ENCODE peak calls at places on chromosomes 11 and 22, in eight cellular contexts. M is fibroblast of lung; H is sigmoid colon; S is ovary; C is NT2/D1; G is BJ; U is A673; N is CD8-positive, alpha-beta T cell. O is an unnamed sample. For H3K27me3, the result is how much of the 10 kb centered on the place peaks cover.

GRCh38 chr11:709109-709997 is 3.3 kb downstream of the EPS8L2 start:
- DNase-seq in U (no peak), N (no peak), G (no peak), H (no peak), S (peak), M (no peak), C (no peak), O (no peak)

GRCh38 chr22:30214703-30215405 is 31.7 kb downstream of the LIF start:
- DNase-seq in M (no peak), U (no peak), S (no peak), H (no peak), G (no peak), N (no peak), C (no peak), O (no peak)

GRCh38 chr11:46353706-46354105 is 6.4 kb downstream of the DGKZ start:
- DNase-seq in N (no peak), G (no peak), S (no peak), U (peak), C (no peak), M (no peak), H (no peak), O (no peak)

GRCh38 chr11:63610604-63611394 is 3.4 kb downstream of the PLAAT3 start:
- DNase-seq in M (no peak), N (no peak), S (peak), C (peak), H (peak), U (peak), G (no peak), O (peak)

GRCh38 chr22:48153726-48154125 is 1391.3 kb downstream of the TBC1D22A start:
- DNase-seq in H (no peak), U (no peak), G (no peak), S (no peak), N (no peak), M (no peak), C (no peak), O (no peak)

GRCh38 chr11:29351301-29351873 is 665.4 kb downstream of the KCNA4 start:
- DNase-seq in G (no peak), N (no peak), S (no peak), C (no peak), M (no peak), H (no peak), U (no peak), O (no peak)

GRCh38 chr11:32113200-32113599 is 22.3 kb downstream of the RCN1 start:
- DNase-seq in N (no peak), M (peak), G (no peak), H (no peak), S (peak), U (peak), C (no peak), O (no peak)

GRCh38 chr11:29482510-29482909 is 534.3 kb downstream of the KCNA4 start:
- DNase-seq in U (no peak), S (no peak), C (no peak), G (no peak), N (no peak), H (no peak), M (no peak), O (no peak)

GRCh38 chr11:29282088-29282487 is 734.7 kb downstream of the KCNA4 start:
- DNase-seq in N (no peak), C (no peak), U (peak), M (peak), G (peak), S (no peak), H (no peak), O (no peak)

GRCh38 chr11:71269603-71270511 is 17.5 kb upstream of the SHANK2 start:
- DNase-seq in G (no peak), H (peak), N (peak), S (no peak), C (no peak), U (no peak), M (no peak), O (no peak)

GRCh38 chr11:35142481-35143207 is 3.7 kb downstream of the CD44 start:
- DNase-seq in H (no peak), M (peak), N (no peak), C (no peak), S (no peak), G (peak), U (no peak), O (no peak)

GRCh38 chr11:30433831-30434230 is 110.9 kb downstream of the ARL14EP start:
- DNase-seq in G (no peak), M (no peak), U (no peak), S (no peak), H (no peak), N (no peak), C (no peak), O (no peak)

GRCh38 chr11:626475-627272 is at the start of gene SCT:
- DNase-seq in G (no peak), C (no peak), M (no peak), S (peak), N (no peak), U (no peak), H (peak), O (no peak)

GRCh38 chr11:94141511-94142307 is 13.1 kb downstream of the PANX1 start:
- DNase-seq in H (no peak), U (no peak), M (no peak), G (no peak), C (no peak), S (no peak), N (no peak), O (no peak)

GRCh38 chr11:112161012-112161411 is 2.9 kb downstream of the IL18 start:
- DNase-seq in M (no peak), U (no peak), G (no peak), S (no peak), H (no peak), N (no peak), C (no peak), O (no peak)

GRCh38 chr22:30201970-30202369 is 44.6 kb downstream of the LIF start:
- DNase-seq in M (peak), H (no peak), G (no peak), S (no peak), C (no peak), N (no peak), U (no peak), O (no peak)

GRCh38 chr11:129119036-129119435 is 73.1 kb downstream of the ARHGAP32 start:
- DNase-seq in M (no peak), C (no peak), H (no peak), N (no peak), U (no peak), S (no peak), G (no peak), O (no peak)

GRCh38 chr11:102343789-102344188 is 3.2 kb upstream of the BIRC2 start:
- DNase-seq in G (no peak), C (no peak), S (no peak), N (no peak), U (peak), M (peak), H (no peak), O (no peak)

GRCh38 chr11:57596266-57596885 is 1.1 kb upstream of the SERPING1 start:
- DNase-seq in S (no peak), U (no peak), G (no peak), M (no peak), N (no peak), H (no peak), C (no peak), O (no peak)

GRCh38 chr22:35894937-35895708 is 133.5 kb downstream of the RBFOX2 start:
- DNase-seq in G (peak), H (peak), N (no peak), S (no peak), M (peak), C (no peak), U (peak), O (peak)

GRCh38 chr11:44047931-44048431 is at the start of gene ACCSL:
- DNase-seq in M (no peak), N (no peak), H (peak), G (no peak), U (no peak), C (no peak), S (no peak), O (no peak)

GRCh38 chr22:26847816-26848215 is 190.4 kb downstream of the MIAT start:
- DNase-seq in S (no peak), U (no peak), C (no peak), H (no peak), N (peak), G (no peak), M (no peak), O (no peak)

GRCh38 chr11:26087095-26087935 is 244.6 kb upstream of the ANO3 start:
- DNase-seq in U (no peak), G (no peak), M (no peak), S (no peak), H (no peak), N (no peak), C (no peak), O (no peak)

GRCh38 chr11:91173701-91174100 is 950.9 kb upstream of the CHORDC1 start:
- DNase-seq in N (no peak), M (peak), H (no peak), G (no peak), U (no peak), S (no peak), C (no peak), O (no peak)

GRCh38 chr22:41290262-41291221 is 4.6 kb upstream of the RANGAP1 start:
- DNase-seq in S (no peak), M (peak), H (no peak), N (no peak), G (peak), U (peak), C (no peak), O (peak)

GRCh38 chr11:115676768-115677167 is 172.6 kb upstream of the CADM1 start:
- DNase-seq in H (no peak), G (peak), M (peak), U (no peak), S (no peak), N (no peak), C (no peak), O (no peak)

GRCh38 chr22:44092636-44093220 is 68.6 kb downstream of the PARVB start:
- DNase-seq in U (no peak), N (no peak), G (no peak), C (no peak), M (no peak), H (peak), S (no peak), O (no peak)

GRCh38 chr11:123577081-123577598 is 77.3 kb downstream of the SCN3B start:
- DNase-seq in G (no peak), N (peak), M (peak), U (peak), S (peak), C (peak), H (no peak), O (peak)

GRCh38 chr22:38755155-38755910 is 465 bp downstream of the SUN2 start:
- DNase-seq in H (peak), M (peak), N (peak), G (no peak), C (no peak), S (peak), U (peak), O (peak)

GRCh38 chr22:30104501-30105156 is 24.4 kb downstream of the HORMAD2 start:
- DNase-seq in M (no peak), S (no peak), U (no peak), C (no peak), G (no peak), N (no peak), H (no peak), O (no peak)

GRCh38 chr11:35347921-35348331 is 71.4 kb downstream of the SLC1A2 start:
- DNase-seq in M (peak), C (no peak), H (no peak), S (no peak), U (peak), G (peak), N (no peak), O (peak)

GRCh38 chr22:47316020-47316419 is 553.6 kb downstream of the TBC1D22A start:
- DNase-seq in C (no peak), H (no peak), U (no peak), G (no peak), M (no peak), S (no peak), N (no peak), O (no peak)

GRCh38 chr11:117269856-117270255 is 21.3 kb upstream of the BACE1-AS start:
- DNase-seq in H (no peak), M (no peak), N (no peak), C (no peak), U (no peak), G (no peak), S (no peak), O (no peak)

GRCh38 chr11:18700375-18700774 is 1.8 kb downstream of the TMEM86A start:
- DNase-seq in C (no peak), H (peak), U (no peak), G (no peak), N (no peak), S (peak), M (no peak), O (no peak)

GRCh38 chr11:10908215-10908990 is 50.5 kb upstream of the ZBED5 start:
- DNase-seq in S (no peak), U (peak), M (peak), H (no peak), C (peak), N (no peak), G (peak), O (peak)

DNA sequence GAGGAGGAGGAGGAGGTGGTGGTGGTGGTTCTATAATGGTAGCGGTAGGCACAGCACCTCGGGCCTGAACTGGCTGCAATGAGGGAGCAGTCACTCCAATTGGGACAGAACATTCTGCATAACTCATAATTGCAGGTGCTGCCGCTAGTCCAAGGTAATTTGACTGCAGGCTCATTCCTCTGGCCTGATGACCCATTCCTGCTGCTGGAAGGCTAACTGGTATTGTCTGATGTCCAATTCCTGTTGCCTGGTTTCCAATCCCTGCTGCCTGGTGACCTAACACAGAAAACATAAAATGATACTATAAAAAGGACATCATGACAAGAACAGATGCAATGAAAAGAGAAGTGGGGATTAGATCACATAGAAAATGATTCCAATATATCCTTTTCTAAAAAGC is 7.9 kb upstream of the AGBL2 start:
- DNase-seq in M (no peak), U (no peak), G (no peak), N (no peak), C (no peak), H (no peak), S (no peak), O (no peak)
- H3K27me3 ChIP-seq in M (under half), U (under half), G (under half), N (under half), C (under half), H (under half), S (under half), O (under half)

GRCh38 chr11:13280323-13280722 is 2.7 kb downstream of the BMAL1 start:
- DNase-seq in S (no peak), G (no peak), U (no peak), N (no peak), H (no peak), C (no peak), M (peak), O (no peak)
- H3K27me3 ChIP-seq in S (under half), G (under half), U (under half), N (under half), H (under half), C (under half), M (under half), O (under half)

GRCh38 chr11:120174866-120175265 is 36.0 kb upstream of the OAF start:
- DNase-seq in N (no peak), M (no peak), C (no peak), H (no peak), S (no peak), U (no peak), G (no peak), O (no peak)

GRCh38 chr11:120172054-120172881 is 34.4 kb upstream of the TRIM29 start:
- DNase-seq in C (peak), U (peak), N (peak), M (peak), H (peak), S (peak), G (no peak), O (peak)

GRCh38 chr11:120173771-120174170 is 35.9 kb upstream of the TRIM29 start:
- DNase-seq in H (peak), C (no peak), U (no peak), N (no peak), S (no peak), G (no peak), M (no peak), O (no peak)

GRCh38 chr11:120170741-120171261 is 32.9 kb upstream of the TRIM29 start:
- DNase-seq in U (no peak), C (no peak), S (no peak), N (peak), G (no peak), H (peak), M (no peak), O (no peak)

DNA sequence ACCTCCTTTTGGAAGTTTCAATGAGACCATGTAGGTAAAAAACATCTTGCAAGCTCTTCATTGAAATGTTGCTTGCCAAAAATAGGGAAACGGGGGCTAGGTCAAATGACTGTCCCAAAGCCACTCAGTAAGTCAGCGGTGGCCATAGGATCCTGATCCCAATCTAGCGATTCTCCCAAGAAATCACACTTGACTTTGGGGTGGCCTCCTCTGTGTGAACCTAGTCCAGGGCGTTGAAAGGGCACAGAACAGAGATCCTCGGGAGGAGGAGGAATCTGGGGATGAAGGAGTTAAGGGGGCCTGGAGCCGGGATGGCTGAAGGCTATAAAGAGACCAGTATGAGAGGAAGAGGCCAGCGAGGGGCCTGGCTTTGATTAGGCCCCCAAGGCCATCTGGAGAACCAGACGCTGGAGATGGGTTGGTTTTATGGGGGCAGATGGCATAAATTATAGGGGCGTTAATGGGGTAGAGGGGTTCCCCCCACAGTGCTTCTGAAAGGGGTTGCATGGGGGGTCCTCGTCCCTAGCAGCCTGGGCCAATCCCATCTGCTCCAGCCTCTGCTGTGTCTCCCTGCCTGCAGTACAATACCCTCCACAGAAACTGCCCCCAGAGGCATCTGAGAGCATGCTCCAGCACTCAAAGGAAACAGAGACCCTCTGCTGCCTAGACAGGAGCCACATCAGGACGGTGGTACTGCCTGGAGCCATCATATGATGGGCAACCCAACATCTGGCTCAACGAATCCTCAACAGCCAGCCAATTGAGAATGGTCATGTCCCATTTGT is 35.2 kb upstream of the TRIM29 start:
- DNase-seq in U (no peak), M (no peak), C (no peak), G (no peak), S (no peak), N (no peak), H (peak), O (no peak)
- H3K27me3 ChIP-seq in U (under half), M (under half), C (half or more), G (under half), S (under half), N (under half), H (under half), O (under half)

DNA sequence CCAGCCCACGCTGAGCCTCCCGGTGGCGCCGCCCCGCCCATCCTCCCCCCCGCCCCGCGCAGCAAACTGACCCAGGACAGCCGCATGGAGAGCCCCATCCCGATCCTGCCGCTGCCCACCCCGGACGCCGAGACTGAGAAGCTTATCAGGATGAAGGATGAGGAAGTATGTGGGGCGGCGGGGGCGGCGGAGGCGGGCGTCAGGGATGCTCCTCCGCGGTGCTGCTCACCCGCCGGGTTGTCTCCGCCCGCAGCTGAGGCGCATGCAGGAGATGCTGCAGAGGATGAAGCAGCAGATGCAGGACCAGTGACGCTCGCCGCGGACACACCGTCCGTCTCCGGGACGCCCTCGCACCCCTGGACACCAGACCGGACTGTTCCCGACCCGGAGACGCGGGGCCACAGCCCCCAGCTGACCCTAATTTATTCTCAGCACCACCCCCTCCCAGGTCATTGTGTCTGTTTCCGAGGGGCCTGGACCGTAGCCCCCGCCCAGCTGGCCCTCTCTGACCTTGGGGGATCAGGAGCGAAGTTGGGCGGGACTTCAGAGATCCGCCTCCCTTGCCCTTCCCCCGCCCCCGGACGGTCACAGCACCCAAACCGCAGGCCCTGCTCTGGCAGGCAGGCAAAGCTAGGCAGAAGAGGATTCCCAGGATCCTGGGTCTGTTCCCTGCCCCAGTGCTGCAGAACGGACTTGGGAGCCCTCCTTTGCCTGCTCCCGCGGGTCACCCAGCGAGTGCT is 994 bp upstream of the GP1BB start:
- DNase-seq in G (no peak), M (no peak), C (no peak), N (no peak), H (no peak), U (no peak), S (no peak), O (no peak)
- H3K27me3 ChIP-seq in G (under half), M (under half), C (half or more), N (under half), H (half or more), U (under half), S (under half), O (under half)

DNA sequence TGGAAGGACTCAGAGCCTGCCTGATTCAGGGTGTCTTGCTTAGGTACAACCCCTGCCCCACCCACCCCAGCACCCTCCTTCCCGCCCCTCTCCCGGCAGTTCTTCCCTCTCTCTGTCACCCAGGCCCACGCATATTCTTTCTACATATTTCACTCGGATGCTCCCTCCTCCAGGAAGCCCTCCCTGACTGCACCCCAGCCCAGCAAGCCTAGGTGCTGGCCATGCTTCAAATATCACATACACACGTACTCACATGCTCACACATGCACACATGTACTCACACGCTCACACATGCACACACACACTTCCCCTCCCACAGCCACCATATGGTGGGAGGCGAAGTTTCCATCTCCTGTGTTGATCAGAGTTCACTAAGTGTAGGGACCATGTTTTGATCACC is 90.5 kb downstream of the WNT7B start:
- DNase-seq in M (no peak), U (no peak), S (peak), C (no peak), G (no peak), N (no peak), H (peak), O (no peak)
- H3K27me3 ChIP-seq in M (under half), U (under half), S (under half), C (under half), G (under half), N (under half), H (half or more), O (under half)

DNA sequence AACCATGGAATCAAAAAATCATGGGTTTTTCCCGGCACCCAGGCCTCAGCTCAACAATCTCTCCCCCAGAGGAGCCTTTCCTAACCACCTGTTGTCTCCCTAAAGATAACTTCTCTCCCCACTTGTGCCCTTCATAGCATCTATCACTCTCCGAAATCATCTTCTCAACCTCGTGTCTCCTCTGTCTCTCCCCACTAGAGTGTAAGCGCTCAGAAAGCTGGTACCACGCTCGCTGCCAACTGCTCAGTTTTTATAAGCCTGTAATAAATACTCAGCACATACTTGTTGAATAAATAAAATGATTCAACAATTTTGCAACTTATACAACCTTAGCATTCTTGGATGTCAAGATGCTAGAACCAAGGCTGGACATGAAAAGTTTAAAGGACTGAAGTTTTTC is 185.2 kb downstream of the BCR start:
- DNase-seq in C (no peak), G (no peak), U (no peak), M (no peak), N (no peak), H (no peak), S (no peak), O (no peak)
- H3K27me3 ChIP-seq in C (half or more), G (under half), U (under half), M (under half), N (under half), H (under half), S (under half), O (under half)

O was measured in HAP-1.